ENCODE peak calls at places on chromosomes 2 and 18, in ten cellular contexts. Z is mammary epithelial cell, G is substantia nigra, R is hepatocyte, M is SJSA1, S is tibial nerve, Q is psoas muscle, U is H9, I is thyroid gland, E is esophagus squamous epithelium. A is an unnamed sample.

GRCh38 chr18:12307871-12308385 is at the start of gene TUBB6:
- DNase-seq in Q (peak), M (peak), R (peak), Z (peak), E (no peak), U (peak), I (peak), G (no peak), S (peak), A (peak)

GRCh38 chr2:155842103-155842502 is 490.4 kb downstream of the NR4A2 start:
- DNase-seq in Q (no peak), Z (peak), G (no peak), E (no peak), R (no peak), M (no peak), S (no peak), U (no peak), I (no peak), A (no peak)

GRCh38 chr2:230335461-230335863 is 8.5 kb downstream of the SP140L start:
- DNase-seq in Q (no peak), R (no peak), E (no peak), G (no peak), M (no peak), U (no peak), Z (no peak), S (no peak), I (no peak), A (no peak)

GRCh38 chr18:44681039-44681595 is 429 bp downstream of the SETBP1 start:
- DNase-seq in G (no peak), U (no peak), I (no peak), R (no peak), Z (no peak), M (no peak), E (no peak), S (no peak), Q (no peak), A (no peak)

GRCh38 chr2:60735496-60736250 is 20.4 kb upstream of the PAPOLG start:
- DNase-seq in M (no peak), U (peak), E (no peak), G (no peak), Q (no peak), I (peak), R (peak), Z (peak), S (no peak), A (no peak)

GRCh38 chr2:30072250-30072842 is 74.5 kb upstream of the YPEL5 start:
- DNase-seq in S (peak), M (peak), Z (peak), U (peak), E (no peak), G (peak), I (peak), R (peak), Q (no peak), A (peak)

GRCh38 chr18:55384551-55385275 is 203.3 kb downstream of the TCF4 start:
- DNase-seq in E (no peak), I (no peak), Z (peak), Q (no peak), R (no peak), M (no peak), U (peak), S (no peak), G (no peak), A (no peak)

GRCh38 chr2:39583781-39584180 is 81.9 kb upstream of the TMEM178A start:
- DNase-seq in Q (no peak), R (no peak), G (no peak), Z (no peak), E (no peak), M (no peak), S (no peak), U (no peak), I (no peak), A (no peak)

GRCh38 chr18:59063912-59064311 is 75.8 kb upstream of the SEC11C start:
- DNase-seq in S (no peak), Z (no peak), M (no peak), Q (no peak), E (no peak), G (no peak), U (no peak), I (no peak), R (no peak), A (no peak)

GRCh38 chr18:47113796-47114540 is 36.3 kb downstream of the HDHD2 start:
- DNase-seq in R (no peak), U (no peak), E (no peak), M (no peak), Q (no peak), I (no peak), Z (no peak), G (no peak), S (no peak), A (no peak)

GRCh38 chr2:43106767-43107527 is 119.5 kb downstream of the ZFP36L2 start:
- DNase-seq in I (no peak), Q (no peak), R (peak), U (no peak), Z (no peak), E (no peak), S (no peak), G (peak), M (no peak), A (no peak)

GRCh38 chr2:23637011-23637778 is 252.2 kb downstream of the KLHL29 start:
- DNase-seq in U (no peak), Q (no peak), Z (no peak), M (no peak), E (no peak), I (no peak), R (peak), G (no peak), S (no peak), A (no peak)

GRCh38 chr2:40113997-40114396 is 334.9 kb upstream of the THUMPD2 start:
- DNase-seq in S (no peak), Z (no peak), U (no peak), I (no peak), R (no peak), Q (no peak), M (no peak), E (no peak), G (no peak), A (no peak)

GRCh38 chr2:53724511-53724910 is 43.1 kb upstream of the CHAC2 start:
- DNase-seq in U (no peak), Q (no peak), S (no peak), G (no peak), I (no peak), E (no peak), R (no peak), Z (peak), M (no peak), A (no peak)

GRCh38 chr2:42928692-42929576 is 136.6 kb upstream of the HAAO start:
- DNase-seq in U (peak), R (peak), G (no peak), M (no peak), S (no peak), Q (no peak), I (no peak), Z (no peak), E (no peak), A (no peak)

GRCh38 chr2:23135481-23136100 is 249.4 kb upstream of the KLHL29 start:
- DNase-seq in Z (peak), I (no peak), Q (peak), U (peak), E (no peak), S (no peak), G (no peak), R (no peak), M (no peak), A (no peak)

GRCh38 chr2:163347982-163348842 is 387.6 kb downstream of the FIGN start:
- DNase-seq in G (peak), R (peak), Q (peak), M (no peak), I (peak), E (no peak), S (peak), Z (peak), U (peak), A (peak)

GRCh38 chr18:5966514-5966913 is 71.2 kb upstream of the TMEM200C start:
- DNase-seq in E (no peak), S (no peak), I (no peak), R (peak), Z (no peak), M (no peak), Q (no peak), G (no peak), U (no peak), A (no peak)

GRCh38 chr18:61992285-61992684 is 99.5 kb upstream of the RNF152 start:
- DNase-seq in U (no peak), R (peak), Q (no peak), Z (peak), S (no peak), I (no peak), E (no peak), M (peak), G (no peak), A (no peak)

GRCh38 chr2:180663016-180663471 is 317.4 kb upstream of the UBE2E3 start:
- DNase-seq in R (no peak), G (no peak), Z (no peak), U (no peak), E (no peak), I (no peak), S (no peak), Q (no peak), M (no peak), A (no peak)

GRCh38 chr2:214004463-214004862 is 406.4 kb upstream of the VWC2L start:
- DNase-seq in G (no peak), E (no peak), Q (no peak), U (no peak), S (no peak), M (no peak), I (no peak), R (no peak), Z (no peak), A (no peak)

GRCh38 chr2:123128951-123129350 is 896.1 kb upstream of the CNTNAP5 start:
- DNase-seq in Q (no peak), S (no peak), M (no peak), R (no peak), U (no peak), E (no peak), I (no peak), Z (no peak), G (no peak), A (no peak)

GRCh38 chr2:160613466-160614153 is 120.0 kb upstream of the RBMS1 start:
- DNase-seq in M (no peak), R (no peak), Z (peak), G (no peak), E (no peak), S (no peak), Q (no peak), I (no peak), U (no peak), A (no peak)

GRCh38 chr18:79545714-79546113 is 133.9 kb upstream of the CTDP1 start:
- DNase-seq in I (no peak), S (no peak), U (no peak), Q (peak), M (peak), R (no peak), G (no peak), Z (no peak), E (no peak), A (peak)

GRCh38 chr2:42079737-42080287 is 32.0 kb downstream of the PKDCC start:
- DNase-seq in S (no peak), I (no peak), E (no peak), U (no peak), G (no peak), Q (no peak), M (no peak), R (no peak), Z (no peak), A (no peak)

GRCh38 chr18:47251289-47252120 is at the start of gene SKOR2:
- DNase-seq in U (peak), G (no peak), S (no peak), Z (no peak), I (no peak), R (no peak), M (no peak), Q (no peak), E (no peak), A (no peak)

GRCh38 chr2:202104286-202104870 is 31.3 kb downstream of the KIAA2012 start:
- DNase-seq in G (no peak), R (peak), S (no peak), Q (peak), U (peak), Z (peak), I (no peak), E (no peak), M (peak), A (peak)

GRCh38 chr2:1717129-1717528 is 27.2 kb downstream of the PXDN start:
- DNase-seq in S (no peak), R (no peak), M (peak), G (peak), Q (no peak), I (no peak), U (no peak), Z (peak), E (no peak), A (no peak)

GRCh38 chr18:74760436-74760835 is 162.8 kb downstream of the ZNF407 start:
- DNase-seq in U (no peak), Z (peak), G (no peak), I (no peak), Q (no peak), S (no peak), R (no peak), M (no peak), E (no peak), A (no peak)

GRCh38 chr2:229282758-229283546 is 11.9 kb upstream of the PID1 start:
- DNase-seq in R (no peak), M (no peak), Z (peak), Q (peak), E (no peak), S (no peak), G (no peak), I (no peak), U (no peak), A (peak)

GRCh38 chr2:176579608-176580007 is 310.4 kb downstream of the MTX2 start:
- DNase-seq in U (no peak), M (no peak), Q (no peak), S (no peak), E (no peak), I (no peak), G (no peak), R (no peak), Z (no peak), A (no peak)

GRCh38 chr2:32756074-32756727 is 128.4 kb downstream of the TTC27 start:
- DNase-seq in S (no peak), M (no peak), R (no peak), Z (no peak), I (no peak), U (no peak), E (no peak), G (no peak), Q (no peak), A (no peak)

GRCh38 chr2:64743739-64744330 is 90.1 kb upstream of the SERTAD2 start:
- DNase-seq in R (no peak), I (no peak), Z (no peak), U (no peak), S (no peak), M (no peak), Q (no peak), E (no peak), G (no peak), A (no peak)

GRCh38 chr2:120473522-120474271 is 127.8 kb downstream of the INHBB start:
- DNase-seq in R (no peak), M (no peak), U (no peak), I (peak), S (no peak), Q (no peak), G (no peak), Z (peak), E (no peak), A (peak)

GRCh38 chr2:15595342-15595905 is 3.8 kb downstream of the DDX1 start:
- DNase-seq in S (no peak), E (no peak), Z (no peak), U (no peak), G (no peak), R (no peak), I (no peak), Q (no peak), M (no peak), A (no peak)

DNA sequence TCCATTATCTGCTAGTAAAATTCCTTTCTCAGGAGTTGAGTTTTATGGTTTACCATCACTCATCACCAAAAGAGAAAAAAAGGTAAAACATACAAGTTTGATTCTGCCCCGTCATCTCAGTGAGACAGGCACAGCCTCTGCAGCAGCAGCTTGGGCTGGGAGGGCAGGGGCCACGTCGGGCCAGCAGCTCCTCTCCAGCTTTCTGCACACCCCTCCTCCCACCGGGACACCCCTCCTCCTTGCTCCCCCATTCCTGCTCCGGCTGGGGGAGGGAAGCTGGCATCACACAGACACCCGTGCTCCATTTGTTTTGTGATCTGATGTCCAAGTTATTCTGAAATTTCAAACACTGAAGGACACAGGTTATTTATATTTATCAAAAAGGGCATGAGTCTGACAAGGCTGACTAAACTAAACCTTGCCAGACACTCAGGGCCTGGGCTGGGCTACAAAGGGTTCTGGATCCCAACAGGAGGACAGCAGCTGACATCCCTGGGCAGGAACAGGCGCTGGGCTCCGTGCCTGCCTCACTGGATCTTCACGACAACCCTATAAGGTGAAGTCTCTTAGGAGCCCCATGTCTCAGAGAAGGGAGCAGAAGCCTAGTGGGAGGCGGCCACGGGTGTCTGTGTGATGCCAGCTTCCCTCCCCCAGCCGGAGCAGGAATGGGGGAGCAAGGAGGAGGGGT is 71.4 kb downstream of the HDAC4 start:
- DNase-seq in I (no peak), U (no peak), R (no peak), Z (no peak), Q (peak), G (no peak), M (no peak), E (no peak), S (no peak), A (peak)
- H3K27ac ChIP-seq in I (peak), U (no peak), R (peak), Z (no peak), Q (peak), G (no peak), M (no peak), E (peak), S (peak), A (peak)

GRCh38 chr2:237221443-237221842 is 135.8 kb downstream of the COPS8 start:
- DNase-seq in U (no peak), M (no peak), G (no peak), Q (no peak), R (no peak), E (no peak), Z (no peak), I (no peak), S (no peak), A (no peak)
- H3K27ac ChIP-seq in U (no peak), M (peak), G (no peak), Q (peak), R (no peak), E (peak), Z (no peak), I (no peak), S (no peak), A (no peak)

GRCh38 chr18:26650310-26651285 is 102.2 kb upstream of the KCTD1 start:
- DNase-seq in Q (no peak), Z (no peak), R (no peak), M (no peak), E (no peak), G (no peak), U (no peak), I (peak), S (no peak), A (no peak)
- H3K27ac ChIP-seq in Q (no peak), Z (no peak), R (no peak), M (no peak), E (peak), G (peak), U (no peak), I (peak), S (peak), A (no peak)

DNA sequence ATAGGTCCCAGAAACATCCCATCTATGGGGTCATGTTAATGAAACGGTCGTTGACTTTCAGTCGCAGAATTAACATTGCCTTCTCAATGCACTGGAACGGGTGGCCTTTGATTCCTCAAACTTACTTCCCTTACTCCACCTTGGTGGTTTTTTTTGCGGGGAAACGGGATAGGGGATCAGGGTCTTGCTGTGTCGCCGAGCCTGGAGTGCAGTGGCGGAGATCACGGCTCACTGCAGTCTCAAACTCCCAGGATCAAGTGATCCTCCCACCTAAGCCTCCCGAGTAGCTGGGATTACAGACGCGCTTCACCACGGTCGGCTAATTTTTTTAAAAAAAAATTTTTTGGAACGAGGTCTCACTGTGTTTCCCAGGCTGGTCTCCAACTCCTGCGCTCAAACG is 754 bp downstream of the ATG16L1 start:
- DNase-seq in U (no peak), M (no peak), S (no peak), I (peak), Z (no peak), Q (no peak), R (no peak), G (no peak), E (no peak), A (no peak)
- H3K27ac ChIP-seq in U (no peak), M (peak), S (peak), I (peak), Z (peak), Q (peak), R (peak), G (peak), E (peak), A (peak)

DNA sequence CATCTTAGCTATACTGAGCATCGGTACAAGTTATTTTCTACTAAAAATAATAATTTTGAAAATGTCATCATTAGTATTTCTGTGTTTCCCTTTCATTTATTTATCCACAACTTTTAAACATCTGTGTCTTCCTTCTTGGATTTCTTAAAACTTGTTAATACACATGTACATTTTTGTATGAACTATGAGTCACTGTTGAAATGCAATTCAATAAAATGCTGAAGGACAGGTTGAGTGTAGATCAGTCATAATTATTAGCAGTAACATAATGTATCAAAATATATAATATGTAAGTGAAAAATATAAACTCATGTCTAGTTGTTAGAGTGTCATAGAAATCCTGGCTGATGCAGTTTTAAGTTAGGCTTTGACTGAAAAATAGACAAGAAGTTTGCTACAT is 115.9 kb downstream of the MEIS1 start:
- DNase-seq in S (no peak), E (no peak), I (no peak), Q (no peak), R (no peak), M (no peak), Z (peak), G (no peak), U (no peak), A (no peak)
- H3K27ac ChIP-seq in S (no peak), E (no peak), I (no peak), Q (no peak), R (no peak), M (no peak), Z (no peak), G (no peak), U (no peak), A (no peak)

GRCh38 chr2:69013123-69013836 is at the start of gene ANTXR1:
- DNase-seq in S (no peak), Z (peak), R (peak), M (peak), I (peak), Q (peak), U (peak), G (no peak), E (no peak), A (peak)
- H3K27ac ChIP-seq in S (peak), Z (peak), R (peak), M (peak), I (peak), Q (peak), U (no peak), G (peak), E (peak), A (peak)

GRCh38 chr2:9260411-9261037 is 53.9 kb downstream of the ASAP2 start:
- DNase-seq in I (no peak), Z (no peak), E (no peak), Q (no peak), U (no peak), M (no peak), R (no peak), S (no peak), G (no peak), A (no peak)
- H3K27ac ChIP-seq in I (peak), Z (no peak), E (peak), Q (peak), U (no peak), M (no peak), R (no peak), S (peak), G (peak), A (peak)

A was measured in stomach.